ENCODE peak calls at places on chromosomes 5 and 9, in ten cellular contexts. D is fibroblast of the aortic adventitia, K is mammary epithelial cell, Y is upper lobe of right lung, X is endodermal cell, S is heart left ventricle, I is AG04449, L is breast epithelium, E is coronary artery, J is transverse colon. M is an unnamed sample.
A peak's percentile ranks its signal among the peaks of the same experiment; 100 is the strongest.

GRCh38 chr9:127525426-127526188 is 74.3 kb downstream of the LRSAM1 start:
- DNase-seq in Y (no peak), J (no peak), I (no peak), X (no peak), L (no peak), S (peak; percentile 23), K (no peak), D (peak; percentile 63), E (no peak), M (no peak)

GRCh38 chr5:66361070-66361469 is 217.0 kb downstream of the SREK1 start:
- DNase-seq in L (no peak), E (no peak), I (no peak), X (no peak), D (no peak), Y (no peak), J (no peak), S (no peak), K (no peak), M (no peak)

GRCh38 chr5:107900721-107901120 is 230.0 kb upstream of the EFNA5 start:
- DNase-seq in Y (no peak), K (no peak), D (no peak), S (no peak), I (no peak), E (no peak), J (no peak), L (no peak), X (no peak), M (no peak)

GRCh38 chr9:108994695-108995094 is 18.6 kb downstream of the CTNNAL1 start:
- DNase-seq in X (no peak), Y (no peak), L (no peak), E (no peak), J (no peak), D (peak; percentile 65), K (no peak), I (no peak), S (peak; percentile 78), M (no peak)

GRCh38 chr9:95857122-95857521 is 18.4 kb upstream of the ERCC6L2 start:
- DNase-seq in D (peak; percentile 74), I (peak; percentile 26), Y (no peak), L (no peak), E (no peak), J (no peak), K (peak; percentile 65), S (no peak), X (peak; percentile 50), M (no peak)

GRCh38 chr5:154841273-154841661 is 9.1 kb downstream of the FAXDC2 start:
- DNase-seq in E (no peak), D (no peak), J (no peak), X (no peak), Y (no peak), I (no peak), L (no peak), K (no peak), S (no peak), M (no peak)

GRCh38 chr5:151005975-151006576 is 14.3 kb upstream of the GPX3 start:
- DNase-seq in L (peak; percentile 76), K (no peak), X (no peak), E (peak; percentile 89), S (peak; percentile 68), Y (peak; percentile 76), D (peak; percentile 85), J (peak; percentile 74), I (no peak), M (no peak)

GRCh38 chr5:164146223-164146622 is 640.8 kb downstream of the MAT2B start:
- DNase-seq in E (no peak), D (no peak), L (no peak), I (no peak), Y (no peak), X (no peak), K (no peak), S (no peak), J (no peak), M (no peak)

DNA sequence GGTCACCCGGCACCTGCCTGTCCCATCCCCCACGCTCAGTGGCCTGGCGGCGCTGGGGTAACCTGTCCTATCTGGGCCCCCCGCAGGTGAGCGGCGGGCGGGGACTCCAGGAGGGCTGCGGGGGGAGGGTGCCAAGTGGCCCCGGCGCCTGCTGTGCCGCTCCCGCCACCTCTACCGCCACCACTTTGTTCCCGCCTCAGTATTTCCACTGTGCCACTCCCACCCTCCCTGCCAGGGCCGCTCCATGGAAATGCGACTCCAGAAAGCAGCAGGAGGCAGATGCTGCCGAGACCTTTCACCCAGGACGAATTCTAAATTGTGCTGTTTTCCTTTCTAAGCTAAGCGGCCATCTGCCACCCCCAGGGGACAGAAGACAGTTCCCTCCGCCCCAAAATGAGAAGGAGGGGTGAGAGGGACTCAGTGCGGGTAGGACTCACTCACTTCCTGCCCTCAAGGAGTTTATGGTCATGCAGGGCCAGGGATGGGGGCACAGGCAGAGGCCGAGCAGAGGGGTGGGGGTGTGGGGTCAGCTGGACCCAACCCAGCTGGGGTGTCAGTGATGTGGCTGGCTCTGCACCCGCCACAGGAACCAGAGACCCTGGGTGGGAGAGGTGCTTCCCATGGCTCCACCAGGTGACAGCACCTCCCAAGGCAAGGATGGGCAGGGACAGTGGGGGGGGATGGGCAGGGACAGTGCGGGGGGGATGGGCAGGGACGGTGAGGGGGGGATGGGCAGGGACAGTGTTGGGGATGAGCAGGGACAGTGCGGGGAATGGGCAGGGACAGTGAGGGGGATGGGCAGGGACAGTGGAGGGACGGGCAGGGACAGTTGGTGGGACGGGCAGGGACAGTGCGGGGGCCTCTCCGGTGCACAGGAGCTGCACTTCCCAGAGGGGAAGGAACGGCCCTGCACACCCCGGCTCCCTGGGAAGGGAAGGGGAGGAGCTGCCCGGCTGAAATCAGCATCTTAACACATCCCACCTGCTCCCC is 17.8 kb downstream of the NOTCH1 start:
- DNase-seq in K (no peak), S (no peak), L (no peak), Y (no peak), D (no peak), J (peak; percentile 77), I (no peak), X (peak; percentile 82), E (no peak), M (no peak)
- TF ChIP-seq CTCF in K (no peak), S (no peak), L (no peak), Y (no peak), D (no peak), J (no peak), I (no peak), X (no peak), E (no peak), M (no peak)

GRCh38 chr9:8858250-8859161 is 1058.9 kb upstream of the DMAC1 start:
- DNase-seq in J (peak; percentile 35), D (no peak), I (no peak), K (no peak), Y (no peak), L (no peak), S (no peak), E (peak; percentile 73), X (peak; percentile 67), M (no peak)

GRCh38 chr9:8852301-8852864 is 1052.8 kb upstream of the DMAC1 start:
- DNase-seq in E (no peak), J (no peak), D (no peak), Y (no peak), I (no peak), X (no peak), S (no peak), L (no peak), K (no peak), M (no peak)

GRCh38 chr9:8857330-8858249 is 1058.0 kb upstream of the DMAC1 start:
- DNase-seq in Y (peak; percentile 71), J (peak; percentile 65), D (peak; percentile 62), X (peak; percentile 86), S (peak; percentile 72), I (no peak), L (no peak), E (peak; percentile 74), K (peak; percentile 3), M (peak; percentile 70)

GRCh38 chr9:8856686-8857329 is 1057.2 kb upstream of the DMAC1 start:
- DNase-seq in I (no peak), S (no peak), J (peak; percentile 11), K (no peak), X (no peak), L (no peak), Y (no peak), E (no peak), D (peak; percentile 31), M (no peak)

DNA sequence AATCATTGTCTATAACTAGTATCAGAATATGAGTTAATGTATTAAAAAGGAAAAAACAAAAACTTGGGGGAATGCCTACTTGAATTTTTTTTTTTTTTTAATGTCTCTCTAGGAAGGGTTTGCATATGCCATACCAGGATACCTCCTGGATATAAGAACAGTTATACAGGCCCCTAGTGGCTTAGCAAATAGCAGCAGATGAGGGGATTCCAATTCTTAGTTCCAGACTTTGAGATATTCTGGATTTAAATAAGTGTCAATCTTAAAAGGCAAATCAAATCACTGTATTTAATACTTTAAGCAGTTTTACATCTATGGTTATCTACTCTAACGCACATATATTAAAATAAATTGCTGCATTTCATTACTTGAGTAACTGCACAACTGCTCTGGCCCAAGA is 1055.5 kb upstream of the DMAC1 start:
- DNase-seq in J (no peak), X (no peak), I (no peak), S (no peak), E (no peak), K (no peak), L (no peak), Y (no peak), D (peak; percentile 67), M (no peak)
- TF ChIP-seq CTCF in J (no peak), X (peak; percentile 76), I (no peak), S (peak; percentile 38), E (no peak), K (no peak), L (no peak), Y (peak; percentile 20), D (peak; percentile 82), M (no peak)

GRCh38 chr5:177495243-177496060 is 2.0 kb downstream of the PDLIM7 start:
- DNase-seq in D (peak; percentile 90), X (peak; percentile 96), L (peak; percentile 71), K (peak; percentile 56), E (peak; percentile 95), I (peak; percentile 78), J (peak; percentile 70), S (peak; percentile 76), Y (peak; percentile 72), M (no peak)

GRCh38 chr5:177497011-177497296 is 450 bp downstream of the PDLIM7 start:
- DNase-seq in J (no peak), E (no peak), L (no peak), D (no peak), I (no peak), X (no peak), K (no peak), Y (no peak), S (no peak), M (no peak)

GRCh38 chr5:177498013-177498847 is 826 bp upstream of the PDLIM7 start:
- DNase-seq in K (peak; percentile 23), E (no peak), D (no peak), J (peak; percentile 45), S (peak; percentile 57), I (no peak), Y (peak; percentile 78), X (peak; percentile 55), L (no peak), M (no peak)

GRCh38 chr5:177496111-177497010 is 1.0 kb downstream of the PDLIM7 start:
- DNase-seq in J (peak; percentile 65), S (peak; percentile 86), D (peak; percentile 86), E (peak; percentile 93), K (peak; percentile 83), L (peak; percentile 82), Y (peak; percentile 76), X (peak; percentile 95), I (peak; percentile 67), M (peak; percentile 77)

GRCh38 chr5:177497297-177498012 is at the start of gene PDLIM7:
- DNase-seq in S (peak; percentile 95), K (peak; percentile 95), J (peak; percentile 97), I (peak; percentile 87), E (peak; percentile 97), X (peak; percentile 98), Y (peak; percentile 97), L (peak; percentile 93), D (peak; percentile 97), M (peak; percentile 92)
- TF ChIP-seq CTCF in S (no peak), K (no peak), J (peak; percentile 10), I (peak; percentile 15), E (no peak), X (peak; percentile 24), Y (peak; percentile 13), L (no peak), D (peak; percentile 13), M (no peak)

DNA sequence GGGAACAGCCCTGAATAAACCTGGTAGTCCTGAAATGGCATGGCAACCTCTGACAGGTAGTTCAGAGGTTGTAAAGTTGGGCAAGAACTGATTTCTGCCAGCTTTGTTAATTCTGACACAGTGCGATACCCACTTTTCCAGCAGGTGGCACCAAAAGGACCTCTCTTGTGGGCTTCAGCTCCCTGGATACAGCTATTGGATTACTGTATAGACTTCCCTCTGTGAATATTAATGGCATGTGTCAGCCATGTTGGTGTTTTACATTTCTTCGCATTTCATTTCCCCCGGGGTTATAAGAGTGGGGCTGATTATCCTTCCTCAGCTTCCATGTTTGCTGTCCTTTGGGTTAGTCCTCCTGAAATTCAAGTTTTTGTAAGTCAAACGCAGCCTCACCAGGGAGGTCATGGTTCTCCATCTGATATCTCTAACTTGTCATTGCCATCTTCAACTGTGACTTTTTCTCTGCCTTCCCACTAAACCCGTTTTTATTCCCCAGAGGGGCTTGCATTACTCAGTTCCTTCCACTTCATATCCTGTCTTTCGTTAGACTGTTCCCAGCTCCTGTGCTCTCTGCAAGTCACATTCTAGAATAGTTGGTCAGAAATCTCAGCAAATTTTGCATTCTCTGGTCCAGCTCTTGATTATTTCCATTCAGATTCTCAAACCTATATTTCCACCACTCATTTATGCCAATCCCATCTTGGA is 135.6 kb downstream of the LIFR start:
- DNase-seq in I (no peak), D (peak; percentile 72), Y (no peak), K (peak; percentile 57), E (no peak), S (peak; percentile 45), X (peak; percentile 86), J (peak; percentile 36), L (peak; percentile 29), M (peak; percentile 55)
- TF ChIP-seq CTCF in I (peak; percentile 78), D (peak; percentile 81), Y (peak; percentile 73), K (peak; percentile 91), E (peak; percentile 66), S (peak; percentile 65), X (peak; percentile 84), J (peak; percentile 43), L (peak; percentile 14), M (peak; percentile 73)